ENCODE peak calls at places on chromosomes 7 and 10, in five cellular contexts. One of them, this sample, is unnamed.

GRCh38 chr10:11261143-11261542 is 243.5 kb downstream of the CELF2 start:
- DNase-seq in coronary artery: no peak
- DNase-seq in AG20443: no peak
- DNase-seq in stimulated activated CD4-positive, alpha-beta T cell treated with anti-CD3 and anti-CD28 coated beads, Interleukin-1b, Interleukin-23, amount 100 ng/mL, for 1 hour: no peak
- DNase-seq in GM12891: no peak
- DNase-seq in this sample: no peak

GRCh38 chr7:74307738-74308505 is 18.7 kb downstream of the CLIP2 start:
- DNase-seq in coronary artery: no peak
- DNase-seq in AG20443: no peak
- DNase-seq in stimulated activated CD4-positive, alpha-beta T cell treated with anti-CD3 and anti-CD28 coated beads, Interleukin-1b, Interleukin-23, amount 100 ng/mL, for 1 hour: no peak
- DNase-seq in GM12891: no peak
- DNase-seq in this sample: no peak

GRCh38 chr7:144817001-144817400 is 18.9 kb downstream of the TPK1 start:
- DNase-seq in coronary artery: no peak
- DNase-seq in AG20443: no peak
- DNase-seq in stimulated activated CD4-positive, alpha-beta T cell treated with anti-CD3 and anti-CD28 coated beads, Interleukin-1b, Interleukin-23, amount 100 ng/mL, for 1 hour: no peak
- DNase-seq in GM12891: no peak
- DNase-seq in this sample: no peak

GRCh38 chr7:87712571-87712970 is 84.4 kb downstream of the RUNDC3B start:
- DNase-seq in coronary artery: no peak
- DNase-seq in AG20443: no peak
- DNase-seq in stimulated activated CD4-positive, alpha-beta T cell treated with anti-CD3 and anti-CD28 coated beads, Interleukin-1b, Interleukin-23, amount 100 ng/mL, for 1 hour: no peak
- DNase-seq in GM12891: no peak
- DNase-seq in this sample: no peak

GRCh38 chr10:31697271-31698168 is 231.1 kb downstream of the ARHGAP12 start:
- DNase-seq in coronary artery: peak
- DNase-seq in AG20443: peak
- DNase-seq in stimulated activated CD4-positive, alpha-beta T cell treated with anti-CD3 and anti-CD28 coated beads, Interleukin-1b, Interleukin-23, amount 100 ng/mL, for 1 hour: no peak
- DNase-seq in GM12891: no peak
- DNase-seq in this sample: peak

GRCh38 chr7:142168746-142169145 is 57.2 kb downstream of the MGAM2 start:
- DNase-seq in coronary artery: no peak
- DNase-seq in AG20443: no peak
- DNase-seq in stimulated activated CD4-positive, alpha-beta T cell treated with anti-CD3 and anti-CD28 coated beads, Interleukin-1b, Interleukin-23, amount 100 ng/mL, for 1 hour: no peak
- DNase-seq in GM12891: no peak
- DNase-seq in this sample: no peak

GRCh38 chr7:15567036-15567435 is 5.2 kb upstream of the AGMO start:
- DNase-seq in coronary artery: no peak
- DNase-seq in AG20443: no peak
- DNase-seq in stimulated activated CD4-positive, alpha-beta T cell treated with anti-CD3 and anti-CD28 coated beads, Interleukin-1b, Interleukin-23, amount 100 ng/mL, for 1 hour: no peak
- DNase-seq in GM12891: no peak
- DNase-seq in this sample: no peak

GRCh38 chr7:52413051-52413450 is 622.4 kb upstream of the POM121L12 start:
- DNase-seq in coronary artery: no peak
- DNase-seq in AG20443: no peak
- DNase-seq in stimulated activated CD4-positive, alpha-beta T cell treated with anti-CD3 and anti-CD28 coated beads, Interleukin-1b, Interleukin-23, amount 100 ng/mL, for 1 hour: no peak
- DNase-seq in GM12891: no peak
- DNase-seq in this sample: no peak

GRCh38 chr7:156840134-156840533 is 52.8 kb downstream of the LMBR1 start:
- DNase-seq in coronary artery: no peak
- DNase-seq in AG20443: no peak
- DNase-seq in stimulated activated CD4-positive, alpha-beta T cell treated with anti-CD3 and anti-CD28 coated beads, Interleukin-1b, Interleukin-23, amount 100 ng/mL, for 1 hour: no peak
- DNase-seq in GM12891: no peak
- DNase-seq in this sample: no peak

GRCh38 chr10:48684792-48685651 is at the start of gene WDFY4:
- DNase-seq in coronary artery: no peak
- DNase-seq in AG20443: no peak
- DNase-seq in stimulated activated CD4-positive, alpha-beta T cell treated with anti-CD3 and anti-CD28 coated beads, Interleukin-1b, Interleukin-23, amount 100 ng/mL, for 1 hour: no peak
- DNase-seq in GM12891: peak
- DNase-seq in this sample: no peak

GRCh38 chr7:41824284-41824683 is 121.4 kb upstream of the INHBA start:
- DNase-seq in coronary artery: no peak
- DNase-seq in AG20443: peak
- DNase-seq in stimulated activated CD4-positive, alpha-beta T cell treated with anti-CD3 and anti-CD28 coated beads, Interleukin-1b, Interleukin-23, amount 100 ng/mL, for 1 hour: no peak
- DNase-seq in GM12891: no peak
- DNase-seq in this sample: no peak

GRCh38 chr10:12418725-12419278 is 69.5 kb downstream of the CAMK1D start:
- DNase-seq in coronary artery: no peak
- DNase-seq in AG20443: no peak
- DNase-seq in stimulated activated CD4-positive, alpha-beta T cell treated with anti-CD3 and anti-CD28 coated beads, Interleukin-1b, Interleukin-23, amount 100 ng/mL, for 1 hour: no peak
- DNase-seq in GM12891: no peak
- DNase-seq in this sample: no peak

GRCh38 chr10:130242483-130242882 is 106.3 kb downstream of the GLRX3 start:
- DNase-seq in coronary artery: peak
- DNase-seq in AG20443: no peak
- DNase-seq in stimulated activated CD4-positive, alpha-beta T cell treated with anti-CD3 and anti-CD28 coated beads, Interleukin-1b, Interleukin-23, amount 100 ng/mL, for 1 hour: no peak
- DNase-seq in GM12891: no peak
- DNase-seq in this sample: peak

GRCh38 chr10:64191304-64191703 is 670.1 kb downstream of the REEP3 start:
- DNase-seq in coronary artery: no peak
- DNase-seq in AG20443: no peak
- DNase-seq in stimulated activated CD4-positive, alpha-beta T cell treated with anti-CD3 and anti-CD28 coated beads, Interleukin-1b, Interleukin-23, amount 100 ng/mL, for 1 hour: no peak
- DNase-seq in GM12891: no peak
- DNase-seq in this sample: no peak

GRCh38 chr7:147079083-147079482 is 962.5 kb downstream of the CNTNAP2 start:
- DNase-seq in coronary artery: no peak
- DNase-seq in AG20443: no peak
- DNase-seq in stimulated activated CD4-positive, alpha-beta T cell treated with anti-CD3 and anti-CD28 coated beads, Interleukin-1b, Interleukin-23, amount 100 ng/mL, for 1 hour: no peak
- DNase-seq in GM12891: no peak
- DNase-seq in this sample: no peak

GRCh38 chr10:14681305-14681704 is 93.4 kb downstream of the FAM107B start:
- DNase-seq in coronary artery: no peak
- DNase-seq in AG20443: no peak
- DNase-seq in stimulated activated CD4-positive, alpha-beta T cell treated with anti-CD3 and anti-CD28 coated beads, Interleukin-1b, Interleukin-23, amount 100 ng/mL, for 1 hour: no peak
- DNase-seq in GM12891: no peak
- DNase-seq in this sample: no peak

GRCh38 chr7:115094163-115094562 is 172.3 kb downstream of the MDFIC start:
- DNase-seq in coronary artery: no peak
- DNase-seq in AG20443: no peak
- DNase-seq in stimulated activated CD4-positive, alpha-beta T cell treated with anti-CD3 and anti-CD28 coated beads, Interleukin-1b, Interleukin-23, amount 100 ng/mL, for 1 hour: no peak
- DNase-seq in GM12891: no peak
- DNase-seq in this sample: no peak

GRCh38 chr7:117937049-117937448 is 63.8 kb upstream of the CTTNBP2 start:
- DNase-seq in coronary artery: no peak
- DNase-seq in AG20443: no peak
- DNase-seq in stimulated activated CD4-positive, alpha-beta T cell treated with anti-CD3 and anti-CD28 coated beads, Interleukin-1b, Interleukin-23, amount 100 ng/mL, for 1 hour: no peak
- DNase-seq in GM12891: no peak
- DNase-seq in this sample: no peak

GRCh38 chr7:76513817-76514799 is 3.8 kb downstream of the UPK3B start:
- DNase-seq in coronary artery: no peak
- DNase-seq in AG20443: peak
- DNase-seq in stimulated activated CD4-positive, alpha-beta T cell treated with anti-CD3 and anti-CD28 coated beads, Interleukin-1b, Interleukin-23, amount 100 ng/mL, for 1 hour: no peak
- DNase-seq in GM12891: no peak
- DNase-seq in this sample: peak

GRCh38 chr10:92123031-92123450 is 167.8 kb downstream of the CPEB3 start:
- DNase-seq in coronary artery: no peak
- DNase-seq in AG20443: no peak
- DNase-seq in stimulated activated CD4-positive, alpha-beta T cell treated with anti-CD3 and anti-CD28 coated beads, Interleukin-1b, Interleukin-23, amount 100 ng/mL, for 1 hour: no peak
- DNase-seq in GM12891: no peak
- DNase-seq in this sample: no peak

GRCh38 chr10:13708256-13708990 is 121.7 kb downstream of the PRPF18 start:
- DNase-seq in coronary artery: no peak
- DNase-seq in AG20443: no peak
- DNase-seq in stimulated activated CD4-positive, alpha-beta T cell treated with anti-CD3 and anti-CD28 coated beads, Interleukin-1b, Interleukin-23, amount 100 ng/mL, for 1 hour: no peak
- DNase-seq in GM12891: no peak
- DNase-seq in this sample: no peak

GRCh38 chr7:36985866-36986402 is 261.6 kb upstream of the AOAH start:
- DNase-seq in coronary artery: no peak
- DNase-seq in AG20443: no peak
- DNase-seq in stimulated activated CD4-positive, alpha-beta T cell treated with anti-CD3 and anti-CD28 coated beads, Interleukin-1b, Interleukin-23, amount 100 ng/mL, for 1 hour: no peak
- DNase-seq in GM12891: no peak
- DNase-seq in this sample: no peak

GRCh38 chr10:120336910-120337540 is 120.0 kb upstream of the PLPP4 start:
- DNase-seq in coronary artery: no peak
- DNase-seq in AG20443: peak
- DNase-seq in stimulated activated CD4-positive, alpha-beta T cell treated with anti-CD3 and anti-CD28 coated beads, Interleukin-1b, Interleukin-23, amount 100 ng/mL, for 1 hour: peak
- DNase-seq in GM12891: peak
- DNase-seq in this sample: no peak

GRCh38 chr10:82190432-82191260 is 315.7 kb downstream of the NRG3 start:
- DNase-seq in coronary artery: no peak
- DNase-seq in AG20443: no peak
- DNase-seq in stimulated activated CD4-positive, alpha-beta T cell treated with anti-CD3 and anti-CD28 coated beads, Interleukin-1b, Interleukin-23, amount 100 ng/mL, for 1 hour: no peak
- DNase-seq in GM12891: no peak
- DNase-seq in this sample: no peak

GRCh38 chr10:50631052-50631451 is 7.3 kb upstream of the SGMS1 start:
- DNase-seq in coronary artery: no peak
- DNase-seq in AG20443: no peak
- DNase-seq in stimulated activated CD4-positive, alpha-beta T cell treated with anti-CD3 and anti-CD28 coated beads, Interleukin-1b, Interleukin-23, amount 100 ng/mL, for 1 hour: no peak
- DNase-seq in GM12891: no peak
- DNase-seq in this sample: no peak

GRCh38 chr10:47062801-47063200 is 151.6 kb downstream of the PTPN20 start:
- DNase-seq in coronary artery: peak
- DNase-seq in AG20443: peak
- DNase-seq in stimulated activated CD4-positive, alpha-beta T cell treated with anti-CD3 and anti-CD28 coated beads, Interleukin-1b, Interleukin-23, amount 100 ng/mL, for 1 hour: no peak
- DNase-seq in GM12891: no peak
- DNase-seq in this sample: no peak

GRCh38 chr10:103153765-103154197 is 39.3 kb downstream of the NT5C2 start:
- DNase-seq in coronary artery: no peak
- DNase-seq in AG20443: no peak
- DNase-seq in stimulated activated CD4-positive, alpha-beta T cell treated with anti-CD3 and anti-CD28 coated beads, Interleukin-1b, Interleukin-23, amount 100 ng/mL, for 1 hour: no peak
- DNase-seq in GM12891: no peak
- DNase-seq in this sample: no peak

GRCh38 chr10:37700886-37701780 is 156.3 kb downstream of the ZNF248 start:
- DNase-seq in coronary artery: peak
- DNase-seq in AG20443: peak
- DNase-seq in stimulated activated CD4-positive, alpha-beta T cell treated with anti-CD3 and anti-CD28 coated beads, Interleukin-1b, Interleukin-23, amount 100 ng/mL, for 1 hour: no peak
- DNase-seq in GM12891: no peak
- DNase-seq in this sample: peak

GRCh38 chr7:75905785-75906604 is 9.0 kb upstream of the POR start:
- DNase-seq in coronary artery: peak
- DNase-seq in AG20443: peak
- DNase-seq in stimulated activated CD4-positive, alpha-beta T cell treated with anti-CD3 and anti-CD28 coated beads, Interleukin-1b, Interleukin-23, amount 100 ng/mL, for 1 hour: no peak
- DNase-seq in GM12891: no peak
- DNase-seq in this sample: no peak

This sample was measured in mesenteric fat pad.